ENCODE peak calls at places on chromosomes 3 and 15, in four cellular contexts. E is PC-3; I is naive thymus-derived CD4-positive, alpha-beta T cell; Q is prostate gland. T is an unnamed sample. For H3K4me1 and H3K9me3, the result is how much of the 10 kb centered on the place peaks cover.

GRCh38 chr15:40952301-40952900 is 870 bp upstream of the CHAC1 start:
- DNase-seq in E (no peak), I (no peak), Q (no peak), T (no peak)

GRCh38 chr3:5304789-5305680 is 117.5 kb downstream of the EDEM1 start:
- DNase-seq in E (peak), I (no peak), Q (peak), T (peak)

GRCh38 chr3:36700537-36701248 is 63.7 kb downstream of the DCLK3 start:
- DNase-seq in E (peak), I (peak), Q (peak), T (no peak)

GRCh38 chr3:170840291-170840859 is 29.6 kb downstream of the RPL22L1 start:
- DNase-seq in E (no peak), I (no peak), Q (no peak), T (no peak)

GRCh38 chr3:160150525-160150924 is 74.7 kb upstream of the C3orf80 start:
- DNase-seq in E (peak), I (no peak), Q (no peak), T (no peak)

GRCh38 chr15:24878153-24878552 is 76.6 kb upstream of the SNRPN start:
- DNase-seq in E (peak), I (no peak), Q (peak), T (no peak)

GRCh38 chr15:41494922-41495735 is 1.5 kb downstream of the ITPKA start:
- DNase-seq in E (no peak), I (peak), Q (no peak), T (no peak)

GRCh38 chr15:40155270-40155910 is 5.5 kb upstream of the BUB1B start:
- DNase-seq in E (peak), I (no peak), Q (peak), T (no peak)

GRCh38 chr15:25738171-25738792 is 124.8 kb downstream of the ATP10A start:
- DNase-seq in E (no peak), I (no peak), Q (no peak), T (no peak)

GRCh38 chr15:72968531-72968922 is 83.7 kb upstream of the NEO1 start:
- DNase-seq in E (peak), I (no peak), Q (no peak), T (no peak)

GRCh38 chr3:13009132-13009945 is 63.9 kb downstream of the IQSEC1 start:
- DNase-seq in E (no peak), I (peak), Q (no peak), T (peak)

GRCh38 chr15:63313866-63314265 is 36.5 kb downstream of the APH1B start:
- DNase-seq in E (no peak), I (no peak), Q (no peak), T (no peak)

GRCh38 chr3:181176610-181177009 is 187.1 kb upstream of the DNAJC19 start:
- DNase-seq in E (peak), I (peak), Q (peak), T (no peak)

GRCh38 chr3:16364323-16364722 is 99.3 kb downstream of the OXNAD1 start:
- DNase-seq in E (no peak), I (no peak), Q (no peak), T (no peak)

GRCh38 chr3:147890114-147890513 is 480.9 kb downstream of the ZIC1 start:
- DNase-seq in E (no peak), I (no peak), Q (no peak), T (no peak)

GRCh38 chr3:193788189-193788946 is 195.4 kb downstream of the OPA1 start:
- DNase-seq in E (peak), I (no peak), Q (peak), T (no peak)

GRCh38 chr15:45759910-45760309 is 125.1 kb downstream of the SQOR start:
- DNase-seq in E (no peak), I (no peak), Q (no peak), T (no peak)

GRCh38 chr3:172616061-172616461 is 92.8 kb upstream of the TNFSF10 start:
- DNase-seq in E (no peak), I (no peak), Q (no peak), T (no peak)

GRCh38 chr3:152428577-152428976 is 159.8 kb downstream of the MBNL1 start:
- DNase-seq in E (no peak), I (no peak), Q (no peak), T (no peak)

GRCh38 chr3:127535106-127535785 is 55.3 kb downstream of the TPRA1 start:
- DNase-seq in E (no peak), I (no peak), Q (no peak), T (no peak)

GRCh38 chr3:9569054-9569453 is 15.4 kb upstream of the LHFPL4 start:
- DNase-seq in E (peak), I (no peak), Q (no peak), T (no peak)

GRCh38 chr3:169813757-169814517 is 1.2 kb upstream of the LRRC34 start:
- DNase-seq in E (no peak), I (peak), Q (no peak), T (peak)

GRCh38 chr3:14518893-14519292 is 21.2 kb downstream of the GRIP2 start:
- DNase-seq in E (no peak), I (no peak), Q (no peak), T (no peak)

GRCh38 chr3:141401095-141401494 is 32.8 kb downstream of the ZBTB38 start:
- DNase-seq in E (no peak), I (no peak), Q (no peak), T (no peak)
- H3K27ac ChIP-seq in E (no peak), I (no peak), Q (peak), T (no peak)

GRCh38 chr3:11143476-11143875 is 10.8 kb upstream of the HRH1 start:
- DNase-seq in E (no peak), I (no peak), Q (no peak), T (no peak)
- H3K4me1 ChIP-seq in E (under half), I (under half), Q (under half), T (under half)

GRCh38 chr3:183108470-183108869 is 9.2 kb upstream of the MCCC1 start:
- DNase-seq in E (no peak), I (no peak), Q (no peak), T (no peak)

GRCh38 chr3:183108002-183108449 is 8.7 kb upstream of the MCCC1 start:
- DNase-seq in E (peak), I (no peak), Q (no peak), T (no peak)

GRCh38 chr3:183106635-183107034 is 7.3 kb upstream of the MCCC1 start:
- DNase-seq in E (no peak), I (no peak), Q (no peak), T (no peak)
- H3K9me3 ChIP-seq in E (under half), I (under half), Q (under half), T (under half)

GRCh38 chr3:66270726-66271125 is 49.9 kb downstream of the SLC25A26 start:
- DNase-seq in E (no peak), I (no peak), Q (no peak), T (no peak)

GRCh38 chr3:66265627-66266026 is 44.8 kb downstream of the SLC25A26 start:
- DNase-seq in E (no peak), I (no peak), Q (no peak), T (no peak)

GRCh38 chr3:66268864-66269263 is 48.1 kb downstream of the SLC25A26 start:
- DNase-seq in E (no peak), I (no peak), Q (no peak), T (no peak)

GRCh38 chr3:66270314-66270713 is 49.5 kb downstream of the SLC25A26 start:
- DNase-seq in E (no peak), I (no peak), Q (no peak), T (no peak)

GRCh38 chr3:66267031-66267430 is 46.2 kb downstream of the SLC25A26 start:
- DNase-seq in E (no peak), I (no peak), Q (no peak), T (no peak)
- H3K27ac ChIP-seq in E (no peak), I (no peak), Q (no peak), T (no peak)

GRCh38 chr3:128742821-128743594 is 17.0 kb downstream of the RAB7A start:
- DNase-seq in E (no peak), I (no peak), Q (no peak), T (no peak)
- H3K4me1 ChIP-seq in E (under half), I (under half), Q (under half), T (under half)